ENCODE peak calls at places on chromosomes 6 and 20, in four cellular contexts. W is ELR, J is NCI-H1105, V is EL. K is an unnamed sample.

GRCh38 chr6:165556116-165556843 is 106.8 kb downstream of the PDE10A start:
- DNase-seq in J (peak; percentile 89), W (no peak), V (no peak), K (no peak)

GRCh38 chr6:33854572-33855030 is 50.8 kb upstream of the MLN start:
- DNase-seq in J (peak; percentile 77), W (no peak), V (no peak), K (no peak)

GRCh38 chr6:112983741-112984221 is 636.7 kb downstream of the RFPL4B start:
- DNase-seq in V (peak; percentile 9), W (no peak), J (no peak), K (no peak)

GRCh38 chr20:37907677-37908397 is 4.9 kb downstream of the VSTM2L start:
- DNase-seq in J (peak; percentile 49), W (peak; percentile 72), V (peak; percentile 90), K (no peak)

GRCh38 chr20:58749979-58750378 is 57.4 kb downstream of the NPEPL1 start:
- DNase-seq in J (no peak), V (no peak), W (no peak), K (no peak)

GRCh38 chr20:61868006-61868405 is 197.7 kb downstream of the TAF4 start:
- DNase-seq in J (no peak), V (no peak), W (no peak), K (no peak)

GRCh38 chr6:111673086-111673485 is 67.4 kb upstream of the TRAF3IP2 start:
- DNase-seq in J (no peak), W (no peak), V (no peak), K (no peak)

GRCh38 chr6:13487122-13488014 is at the start of gene GFOD1:
- DNase-seq in W (peak; percentile 88), V (peak; percentile 89), J (peak; percentile 74), K (peak; percentile 77)

GRCh38 chr6:56104591-56104990 is 142.8 kb downstream of the COL21A1 start:
- DNase-seq in V (no peak), J (no peak), W (no peak), K (no peak)

GRCh38 chr6:20882014-20882413 is 347.8 kb downstream of the CDKAL1 start:
- DNase-seq in W (no peak), J (no peak), V (no peak), K (no peak)

GRCh38 chr6:101397199-101397598 is 3.7 kb downstream of the GRIK2 start:
- DNase-seq in J (no peak), W (peak; percentile 43), V (peak; percentile 6), K (no peak)

GRCh38 chr20:4169360-4170214 is 154.2 kb upstream of the RNF24 start:
- DNase-seq in V (no peak), J (no peak), W (no peak), K (no peak)

GRCh38 chr6:29730575-29731126 is 7.4 kb downstream of the HLA-F start:
- DNase-seq in J (no peak), W (no peak), V (no peak), K (no peak)

GRCh38 chr6:159727717-159728440 is 573 bp downstream of the WTAP start:
- DNase-seq in V (no peak), W (peak; percentile 56), J (peak; percentile 62), K (no peak)

GRCh38 chr20:517221-517620 is 26.4 kb downstream of the CSNK2A1 start:
- DNase-seq in W (no peak), J (no peak), V (no peak), K (no peak)

GRCh38 chr6:160103825-160104100 is 17.9 kb upstream of the SLC22A1 start:
- DNase-seq in J (no peak), W (no peak), V (no peak), K (no peak)

GRCh38 chr6:35363293-35363750 is 21.0 kb downstream of the PPARD start:
- DNase-seq in J (peak; percentile 67), V (no peak), W (no peak), K (no peak)

GRCh38 chr6:110537208-110538123 is 61.1 kb upstream of the SLC22A16 start:
- DNase-seq in V (peak; percentile 91), J (no peak), W (peak; percentile 99), K (no peak)

GRCh38 chr6:11231108-11231463 is 1.4 kb downstream of the NEDD9 start:
- DNase-seq in J (no peak), V (no peak), W (no peak), K (no peak)

GRCh38 chr6:38239719-38240451 is 399.8 kb downstream of the BTBD9 start:
- DNase-seq in W (peak; percentile 68), J (no peak), V (peak; percentile 79), K (no peak)

GRCh38 chr6:43695078-43695966 is 7.7 kb upstream of the MRPS18A start:
- DNase-seq in W (no peak), V (no peak), J (no peak), K (no peak)

GRCh38 chr6:44247338-44248302 is 719 bp downstream of the HSP90AB1 start:
- DNase-seq in V (peak; percentile 59), W (peak; percentile 71), J (peak; percentile 26), K (peak; percentile 94)

GRCh38 chr20:63652192-63652980 is 838 bp downstream of the STMN3 start:
- DNase-seq in V (peak; percentile 41), J (peak; percentile 45), W (peak; percentile 54), K (no peak)

GRCh38 chr6:37131104-37131959 is 38.6 kb upstream of the PIM1 start:
- DNase-seq in W (no peak), J (peak; percentile 71), V (no peak), K (no peak)

GRCh38 chr20:38128691-38129090 is 36.4 kb downstream of the TGM2 start:
- DNase-seq in J (no peak), W (no peak), V (no peak), K (no peak)

GRCh38 chr20:32980131-32980941 is 23.9 kb downstream of the SUN5 start:
- DNase-seq in J (no peak), V (no peak), W (no peak), K (no peak)

GRCh38 chr6:6875818-6876470 is 231.8 kb upstream of the RREB1 start:
- DNase-seq in J (no peak), V (peak; percentile 88), W (peak; percentile 80), K (no peak)

GRCh38 chr6:106715922-106716321 is 86.5 kb downstream of the QRSL1 start:
- DNase-seq in W (no peak), J (no peak), V (no peak), K (no peak)

GRCh38 chr6:138645976-138646640 is 127.5 kb upstream of the CCDC28A start:
- DNase-seq in V (no peak), J (no peak), W (no peak), K (no peak)

K was measured in natural killer cell.